ENCODE peak calls at places on chromosomes 5 and 9, in four cellular contexts. One of them, this sample, is unnamed.

GRCh38 chr5:82390088-82390487 is 111.9 kb upstream of the RPS23 start:
- DNase-seq in HepG2: no peak
- DNase-seq in WTC11: no peak
- DNase-seq in GM12878: no peak
- DNase-seq in this sample: no peak

GRCh38 chr9:121564861-121565260 is 65.2 kb upstream of the GGTA1 start:
- DNase-seq in HepG2: no peak
- DNase-seq in WTC11: no peak
- DNase-seq in GM12878: no peak
- DNase-seq in this sample: no peak

GRCh38 chr5:75337366-75338021 is 474 bp downstream of the HMGCR start:
- DNase-seq in HepG2: no peak
- DNase-seq in WTC11: no peak
- DNase-seq in GM12878: no peak
- DNase-seq in this sample: no peak

GRCh38 chr5:173744527-173744926 is 128.1 kb upstream of the BOD1 start:
- DNase-seq in HepG2: no peak
- DNase-seq in WTC11: no peak
- DNase-seq in GM12878: no peak
- DNase-seq in this sample: no peak

GRCh38 chr9:119360237-119360636 is 9.0 kb downstream of the BRINP1 start:
- DNase-seq in HepG2: no peak
- DNase-seq in WTC11: no peak
- DNase-seq in GM12878: no peak
- DNase-seq in this sample: no peak

GRCh38 chr5:139256820-139257219 is 36.7 kb upstream of the MATR3 start:
- DNase-seq in HepG2: no peak
- DNase-seq in WTC11: no peak
- DNase-seq in GM12878: no peak
- DNase-seq in this sample: no peak

GRCh38 chr9:81372628-81373191 is 316.6 kb downstream of the TLE1 start:
- DNase-seq in HepG2: no peak
- DNase-seq in WTC11: no peak
- DNase-seq in GM12878: no peak
- DNase-seq in this sample: no peak

GRCh38 chr5:113166710-113167366 is 190.2 kb downstream of the DCP2 start:
- DNase-seq in HepG2: peak
- DNase-seq in WTC11: no peak
- DNase-seq in GM12878: no peak
- DNase-seq in this sample: no peak

GRCh38 chr9:95477441-95477840 is 39.3 kb downstream of the PTCH1 start:
- DNase-seq in HepG2: no peak
- DNase-seq in WTC11: no peak
- DNase-seq in GM12878: no peak
- DNase-seq in this sample: no peak

GRCh38 chr9:119307471-119307870 is 61.8 kb downstream of the BRINP1 start:
- DNase-seq in HepG2: no peak
- DNase-seq in WTC11: no peak
- DNase-seq in GM12878: no peak
- DNase-seq in this sample: no peak

DNA sequence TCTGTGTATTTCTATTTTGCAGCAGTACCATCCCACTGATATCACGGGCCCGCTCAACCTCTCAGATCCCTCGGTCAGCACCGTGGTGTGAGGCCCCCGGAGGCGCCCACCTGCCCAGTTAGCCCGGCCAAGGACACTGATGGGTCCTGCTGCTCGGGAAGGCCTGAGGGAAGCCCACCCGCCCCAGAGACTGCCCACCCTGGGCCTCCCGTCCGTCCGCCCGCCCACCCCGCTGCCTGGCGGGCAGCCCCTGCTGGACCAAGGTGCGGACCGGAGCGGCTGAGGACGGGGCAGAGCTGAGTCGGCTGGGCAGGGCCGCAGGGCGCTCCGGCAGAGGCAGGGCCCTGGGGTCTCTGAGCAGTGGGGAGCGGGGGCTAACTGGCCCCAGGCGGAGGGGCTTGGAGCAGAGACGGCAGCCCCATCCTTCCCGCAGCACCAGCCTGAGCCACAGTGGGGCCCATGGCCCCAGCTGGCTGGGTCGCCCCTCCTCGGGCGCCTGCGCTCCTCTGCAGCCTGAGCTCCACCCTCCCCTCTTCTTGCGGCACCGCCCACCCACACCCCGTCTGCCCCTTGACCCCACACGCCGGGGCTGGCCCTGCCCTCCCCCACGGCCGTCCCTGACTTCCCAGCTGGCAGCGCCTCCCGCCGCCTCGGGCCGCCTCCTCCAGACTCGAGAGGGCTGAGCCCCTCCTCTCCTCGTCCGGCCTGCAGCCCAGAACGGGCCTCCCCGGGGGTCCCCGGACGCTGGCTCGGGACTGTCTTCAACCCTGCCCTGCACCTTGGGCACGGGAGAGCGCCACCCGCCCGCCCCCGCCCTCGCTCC is 1.9 kb downstream of the LRRC26 start:
- DNase-seq in HepG2: no peak
- DNase-seq in WTC11: peak
- DNase-seq in GM12878: no peak
- DNase-seq in this sample: peak
- TF ChIP-seq NR2C2 in HepG2: peak
- TF ChIP-seq NR2C2 in WTC11: no peak
- TF ChIP-seq NR2C2 in GM12878: no peak
- TF ChIP-seq NR2C2 in this sample: no peak

GRCh38 chr9:33196736-33197135 is 29.6 kb upstream of the B4GALT1 start:
- DNase-seq in HepG2: no peak
- DNase-seq in WTC11: no peak
- DNase-seq in GM12878: no peak
- DNase-seq in this sample: no peak

GRCh38 chr9:33189331-33189731 is 22.2 kb upstream of the B4GALT1 start:
- DNase-seq in HepG2: no peak
- DNase-seq in WTC11: no peak
- DNase-seq in GM12878: no peak
- DNase-seq in this sample: no peak

GRCh38 chr9:33193818-33194217 is 26.7 kb upstream of the B4GALT1 start:
- DNase-seq in HepG2: no peak
- DNase-seq in WTC11: no peak
- DNase-seq in GM12878: no peak
- DNase-seq in this sample: no peak

GRCh38 chr9:33190021-33190420 is 22.9 kb upstream of the B4GALT1 start:
- DNase-seq in HepG2: no peak
- DNase-seq in WTC11: no peak
- DNase-seq in GM12878: no peak
- DNase-seq in this sample: no peak

DNA sequence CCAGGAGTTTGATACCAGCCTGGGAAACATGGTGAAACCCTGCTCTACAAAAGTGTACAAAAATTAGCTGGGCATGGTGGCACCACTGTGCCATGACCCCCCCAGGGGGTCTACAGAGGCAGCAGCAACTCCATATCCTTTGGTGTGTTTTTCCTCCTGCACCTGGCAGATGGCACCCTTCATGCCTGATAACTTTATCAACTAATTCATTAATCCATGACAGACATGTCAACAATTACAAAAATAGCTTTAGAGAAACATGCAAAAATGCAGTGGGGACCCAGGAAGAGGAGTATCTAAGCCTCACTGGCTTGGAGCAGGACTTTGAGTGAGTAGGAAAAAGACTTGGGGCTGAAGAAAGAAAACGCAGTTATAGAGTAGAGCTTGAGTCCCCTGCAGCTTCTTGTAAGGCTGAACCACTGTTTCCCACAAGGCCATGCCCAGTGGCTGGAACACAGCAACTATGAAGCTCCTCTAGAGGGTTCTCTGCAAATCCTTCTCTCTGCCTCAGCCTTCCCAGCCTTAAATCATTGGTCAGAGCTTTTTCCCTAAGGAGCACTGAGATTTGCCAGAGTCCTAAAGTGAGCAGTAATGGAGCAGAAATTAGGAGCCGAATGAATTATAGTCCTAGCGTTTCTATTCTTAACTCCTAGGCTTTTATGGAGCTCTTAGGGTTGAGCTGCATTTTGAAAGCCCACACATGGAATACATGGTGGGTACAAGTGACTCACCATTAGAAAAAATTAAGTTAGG is 25.5 kb upstream of the B4GALT1 start:
- DNase-seq in HepG2: no peak
- DNase-seq in WTC11: no peak
- DNase-seq in GM12878: no peak
- DNase-seq in this sample: no peak
- TF ChIP-seq NR2C2 in HepG2: no peak
- TF ChIP-seq NR2C2 in WTC11: no peak
- TF ChIP-seq NR2C2 in GM12878: no peak
- TF ChIP-seq NR2C2 in this sample: no peak

DNA sequence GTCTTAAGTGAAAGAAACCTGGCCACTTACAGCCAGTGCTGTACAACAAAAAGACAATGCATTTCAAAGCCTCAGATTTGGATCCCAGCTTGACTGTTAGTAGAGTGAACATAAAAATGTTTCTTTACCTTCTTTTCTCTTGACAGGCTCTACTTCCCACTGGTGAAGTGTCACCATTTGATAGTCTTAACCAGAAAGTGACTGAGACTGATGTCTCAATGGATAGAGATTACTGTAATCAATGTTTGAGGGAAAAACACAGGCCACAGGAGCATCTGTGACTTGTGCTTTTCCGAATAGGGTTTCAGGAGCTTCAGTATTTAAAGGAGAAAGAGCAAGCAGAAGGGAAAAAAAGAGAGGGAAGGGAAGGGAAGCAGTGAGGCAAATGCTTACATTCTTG is 41.7 kb upstream of the STK32A start:
- DNase-seq in HepG2: no peak
- DNase-seq in WTC11: no peak
- DNase-seq in GM12878: no peak
- DNase-seq in this sample: no peak
- TF ChIP-seq NR2C2 in HepG2: no peak
- TF ChIP-seq NR2C2 in WTC11: no peak
- TF ChIP-seq NR2C2 in GM12878: no peak
- TF ChIP-seq NR2C2 in this sample: no peak

DNA sequence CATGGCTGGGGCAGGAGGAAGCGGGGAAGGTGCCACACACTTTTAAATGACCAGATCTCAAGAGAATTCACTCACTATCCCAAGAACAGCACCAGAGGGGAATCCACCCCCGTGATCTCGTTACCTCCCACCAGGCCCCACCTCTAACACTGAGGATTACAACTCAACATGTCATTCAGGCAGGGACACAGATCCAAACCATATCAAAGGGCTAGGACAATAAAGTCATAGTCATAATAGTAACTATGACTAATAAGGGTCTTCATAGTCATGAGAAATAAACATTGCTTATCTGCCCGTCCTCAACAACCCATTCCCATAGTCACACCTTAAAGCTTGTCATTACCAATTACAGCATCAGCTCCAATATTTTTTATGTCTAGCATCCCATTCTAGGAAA is 65.3 kb upstream of the SMC2 start:
- DNase-seq in HepG2: no peak
- DNase-seq in WTC11: no peak
- DNase-seq in GM12878: no peak
- DNase-seq in this sample: no peak
- TF ChIP-seq NR2C2 in HepG2: no peak
- TF ChIP-seq NR2C2 in WTC11: no peak
- TF ChIP-seq NR2C2 in GM12878: no peak
- TF ChIP-seq NR2C2 in this sample: no peak

GRCh38 chr9:87864915-87865314 is 17.8 kb upstream of the SPATA31E1 start:
- DNase-seq in HepG2: no peak
- DNase-seq in WTC11: no peak
- DNase-seq in GM12878: no peak
- DNase-seq in this sample: no peak
- TF ChIP-seq NR2C2 in HepG2: no peak
- TF ChIP-seq NR2C2 in WTC11: no peak
- TF ChIP-seq NR2C2 in GM12878: no peak
- TF ChIP-seq NR2C2 in this sample: no peak

GRCh38 chr9:14349141-14349817 is 35.3 kb upstream of the NFIB start:
- DNase-seq in HepG2: no peak
- DNase-seq in WTC11: no peak
- DNase-seq in GM12878: no peak
- DNase-seq in this sample: no peak
- TF ChIP-seq NR2C2 in HepG2: no peak
- TF ChIP-seq NR2C2 in WTC11: no peak
- TF ChIP-seq NR2C2 in GM12878: no peak
- TF ChIP-seq NR2C2 in this sample: no peak

GRCh38 chr5:154302181-154302580 is 111.6 kb downstream of the GALNT10 start:
- DNase-seq in HepG2: no peak
- DNase-seq in WTC11: no peak
- DNase-seq in GM12878: no peak
- DNase-seq in this sample: no peak
- TF ChIP-seq NR2C2 in HepG2: no peak
- TF ChIP-seq NR2C2 in WTC11: no peak
- TF ChIP-seq NR2C2 in GM12878: no peak
- TF ChIP-seq NR2C2 in this sample: no peak

DNA sequence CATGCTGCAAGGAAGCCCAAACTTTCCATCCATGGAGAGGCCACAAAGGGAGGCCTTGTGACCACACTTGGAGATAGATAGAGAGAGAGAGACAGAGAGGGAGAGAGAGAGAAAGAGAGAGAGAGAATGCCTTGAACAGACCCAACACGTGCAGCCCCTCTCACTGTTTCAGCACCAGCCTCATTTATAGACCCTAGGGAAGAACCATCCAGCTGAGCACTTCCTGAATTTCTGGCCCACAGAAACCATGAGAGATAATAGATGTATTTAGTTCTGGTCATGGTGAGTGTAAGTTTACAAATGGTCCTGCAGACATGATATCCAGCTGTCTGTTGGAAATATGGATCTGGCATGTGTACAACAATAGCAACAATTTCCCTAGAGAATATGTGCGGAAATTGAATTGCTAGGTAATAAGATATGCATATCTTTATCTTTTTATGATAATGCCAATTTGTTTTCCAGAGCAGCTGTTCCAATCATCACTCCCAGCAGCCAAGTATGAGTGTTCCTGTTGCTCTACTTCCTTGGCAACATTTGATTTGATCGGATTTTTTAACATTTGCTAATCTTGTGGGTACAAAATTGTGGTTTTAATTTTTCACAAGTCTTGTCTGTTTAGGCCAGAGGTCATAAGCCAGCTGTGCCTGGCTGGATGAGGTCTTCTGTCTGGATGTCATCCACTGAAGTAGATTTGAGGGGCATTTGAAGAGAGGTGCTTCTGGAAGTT is 217.3 kb upstream of the IL12B start:
- DNase-seq in HepG2: no peak
- DNase-seq in WTC11: no peak
- DNase-seq in GM12878: no peak
- DNase-seq in this sample: no peak
- TF ChIP-seq NR2C2 in HepG2: no peak
- TF ChIP-seq NR2C2 in WTC11: no peak
- TF ChIP-seq NR2C2 in GM12878: no peak
- TF ChIP-seq NR2C2 in this sample: no peak